ENCODE peak calls at places on chromosome 21, in nine cellular contexts. C is pancreas, P is cardiac muscle cell, L is dorsolateral prefrontal cortex, H is astrocyte of the spinal cord, T is BJ, Z is HL-60, I is fibroblast of pulmonary artery, A is lower leg skin. X is an unnamed sample.

GRCh38 chr21:37642493-37642892 is 273.8 kb downstream of the KCNJ6 start:
- DNase-seq in Z (no peak), T (no peak), H (no peak), P (no peak), A (no peak), L (no peak), C (no peak), I (no peak), X (no peak)

GRCh38 chr21:42263591-42264131 is 44.7 kb downstream of the ABCG1 start:
- DNase-seq in L (no peak), P (peak), Z (no peak), A (peak), H (no peak), C (no peak), I (peak), T (no peak), X (peak)

GRCh38 chr21:33801424-33802405 is 113.9 kb downstream of the ATP5PO start:
- DNase-seq in I (peak), Z (no peak), T (peak), H (peak), C (peak), A (peak), L (no peak), P (no peak), X (no peak)

GRCh38 chr21:15289896-15290841 is 225.4 kb upstream of the NRIP1 start:
- DNase-seq in A (no peak), T (no peak), C (peak), P (no peak), H (no peak), Z (no peak), I (no peak), L (no peak), X (no peak)

GRCh38 chr21:35366348-35367085 is 317.4 kb upstream of the RUNX1 start:
- DNase-seq in L (no peak), Z (no peak), C (no peak), I (peak), H (peak), P (peak), T (no peak), A (peak), X (peak)

GRCh38 chr21:32414579-32415358 is 2.3 kb downstream of the EVA1C start:
- DNase-seq in I (peak), A (no peak), C (no peak), P (peak), Z (no peak), H (peak), L (peak), T (no peak), X (no peak)

GRCh38 chr21:46368533-46369285 is 44.8 kb downstream of the PCNT start:
- DNase-seq in H (no peak), P (no peak), A (no peak), T (no peak), I (no peak), L (no peak), Z (no peak), C (no peak), X (no peak)

GRCh38 chr21:36511484-36512227 is 31.7 kb upstream of the CLDN14 start:
- DNase-seq in P (peak), Z (no peak), I (peak), A (no peak), H (no peak), L (no peak), C (no peak), T (no peak), X (no peak)

GRCh38 chr21:35077975-35078374 is 28.9 kb upstream of the RUNX1 start:
- DNase-seq in A (no peak), P (no peak), Z (no peak), I (no peak), L (no peak), H (no peak), T (no peak), C (no peak), X (no peak)

GRCh38 chr21:35933466-35933865 is 126.9 kb downstream of the SETD4 start:
- DNase-seq in H (peak), A (peak), I (peak), L (no peak), P (peak), Z (peak), T (peak), C (peak), X (peak)

GRCh38 chr21:35217504-35218060 is 168.5 kb upstream of the RUNX1 start:
- DNase-seq in T (peak), I (peak), L (no peak), P (peak), C (no peak), Z (no peak), A (no peak), H (peak), X (no peak)

GRCh38 chr21:38301321-38302214 is 44.8 kb downstream of the KCNJ15 start:
- DNase-seq in P (no peak), L (no peak), C (no peak), T (no peak), Z (no peak), A (no peak), H (no peak), I (no peak), X (no peak)

GRCh38 chr21:39094847-39095525 is 88.3 kb downstream of the PSMG1 start:
- DNase-seq in P (peak), A (no peak), H (peak), T (no peak), C (no peak), I (peak), Z (no peak), L (no peak), X (no peak)

GRCh38 chr21:41503331-41503730 is 4.6 kb downstream of the TMPRSS2 start:
- DNase-seq in L (no peak), P (no peak), I (no peak), H (no peak), Z (no peak), T (no peak), A (no peak), C (no peak), X (no peak)

GRCh38 chr21:31201548-31201947 is 142.5 kb downstream of the TIAM1 start:
- DNase-seq in C (no peak), L (no peak), P (peak), H (peak), I (peak), T (no peak), A (peak), Z (peak), X (no peak)

GRCh38 chr21:31205412-31205811 is 138.6 kb downstream of the TIAM1 start:
- DNase-seq in C (no peak), P (no peak), T (no peak), H (no peak), Z (no peak), L (no peak), A (no peak), I (no peak), X (no peak)

GRCh38 chr21:31204801-31205200 is 139.3 kb downstream of the TIAM1 start:
- DNase-seq in H (no peak), T (no peak), I (no peak), Z (no peak), P (no peak), A (no peak), C (no peak), L (no peak), X (no peak)

GRCh38 chr21:31201144-31201543 is 142.9 kb downstream of the TIAM1 start:
- DNase-seq in I (peak), P (peak), L (no peak), C (no peak), H (no peak), T (no peak), Z (no peak), A (no peak), X (no peak)

DNA sequence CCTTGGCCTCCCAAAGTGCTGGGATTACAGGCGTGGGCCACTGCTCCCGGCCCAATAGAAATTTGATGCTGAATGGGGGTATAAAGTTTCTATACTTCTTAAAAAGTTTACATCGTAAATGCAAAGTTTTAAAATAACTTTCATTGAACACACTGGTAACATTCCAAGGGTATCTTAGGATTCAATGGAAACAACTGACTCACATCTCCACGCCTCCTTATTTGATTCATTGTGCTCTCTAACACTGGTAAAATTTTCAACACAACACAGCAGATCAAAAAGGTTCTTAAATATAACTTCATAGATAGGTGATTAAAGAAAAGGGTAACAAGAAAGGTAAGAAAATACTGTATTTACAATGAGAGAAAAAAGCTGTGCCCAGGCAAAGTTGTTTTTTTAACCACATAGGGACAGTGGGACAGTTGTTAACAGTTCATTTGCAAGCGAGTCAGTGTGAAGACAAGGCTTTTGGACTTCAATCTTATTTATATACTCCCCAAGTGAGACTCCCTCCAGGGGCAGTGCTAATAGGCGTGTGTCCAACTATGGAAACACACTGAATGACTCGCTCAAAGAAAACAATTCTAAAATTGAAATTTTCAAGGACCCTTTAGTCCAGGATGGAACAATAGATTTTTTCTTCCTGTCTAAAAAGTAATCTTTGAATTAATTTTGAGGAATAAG is 140.5 kb downstream of the TIAM1 start:
- DNase-seq in Z (no peak), H (peak), L (no peak), T (no peak), A (no peak), P (peak), C (no peak), I (peak), X (no peak)
- TF ChIP-seq CTCF in Z (no peak), H (peak), L (no peak), T (no peak), A (no peak), P (no peak), C (no peak), I (no peak), X (no peak)

GRCh38 chr21:17269760-17270159 is 243.1 kb upstream of the CXADR start:
- DNase-seq in H (no peak), C (no peak), L (no peak), A (no peak), P (no peak), T (no peak), Z (no peak), I (no peak), X (no peak)

GRCh38 chr21:17270234-17270633 is 242.6 kb upstream of the CXADR start:
- DNase-seq in C (no peak), I (peak), T (peak), H (peak), L (peak), A (peak), P (peak), Z (no peak), X (peak)
- TF ChIP-seq CTCF in C (no peak), I (peak), T (peak), H (no peak), L (peak), A (no peak), P (peak), Z (peak), X (peak)

GRCh38 chr21:26280715-26281310 is 110.2 kb upstream of the APP start:
- DNase-seq in I (no peak), T (no peak), Z (no peak), A (no peak), H (no peak), P (no peak), L (no peak), C (no peak), X (no peak)
- TF ChIP-seq CTCF in I (no peak), T (no peak), Z (no peak), A (no peak), H (no peak), P (no peak), L (no peak), C (no peak), X (no peak)

GRCh38 chr21:44761011-44761729 is 40.5 kb downstream of the UBE2G2 start:
- DNase-seq in L (no peak), T (no peak), P (no peak), I (no peak), H (no peak), A (no peak), C (no peak), Z (no peak), X (peak)
- TF ChIP-seq CTCF in L (no peak), T (peak), P (peak), I (peak), H (peak), A (no peak), C (no peak), Z (no peak), X (no peak)